ENCODE peak calls at places on chromosomes 12 and 14, in six cellular contexts. X is CD8-positive, alpha-beta T cell; Z is ascending aorta; H is AG04450; A is BE2C; P is CD4-positive, CD25-positive, alpha-beta regulatory T cell. R is an unnamed sample. For H3K9me3, the result is how much of the 10 kb centered on the place peaks cover.

GRCh38 chr12:57808351-57808750 is 10.2 kb downstream of the AVIL start:
- DNase-seq in Z (no peak), A (no peak), X (no peak), P (no peak), H (no peak), R (no peak)

GRCh38 chr12:56162468-56163290 is 4.5 kb downstream of the MYL6 start:
- DNase-seq in X (no peak), A (no peak), P (no peak), H (no peak), Z (no peak), R (no peak)

GRCh38 chr14:67940894-67941455 is 121.4 kb downstream of the RAD51B start:
- DNase-seq in Z (no peak), A (no peak), X (no peak), P (no peak), H (peak), R (no peak)

GRCh38 chr14:93977790-93978581 is 1.6 kb upstream of the ASB2 start:
- DNase-seq in P (peak), A (no peak), X (peak), H (no peak), Z (no peak), R (peak)

GRCh38 chr12:20309504-20310148 is 58.7 kb upstream of the PDE3A start:
- DNase-seq in X (no peak), P (no peak), Z (no peak), A (no peak), H (no peak), R (no peak)

GRCh38 chr12:88924162-88924561 is 343.9 kb upstream of the KITLG start:
- DNase-seq in X (no peak), H (no peak), P (no peak), A (no peak), Z (no peak), R (no peak)

GRCh38 chr14:100616854-100617714 is 29.9 kb upstream of the BEGAIN start:
- DNase-seq in X (no peak), Z (no peak), A (no peak), P (peak), H (no peak), R (no peak)

GRCh38 chr12:83052890-83053541 is 366.3 kb downstream of the TMTC2 start:
- DNase-seq in X (no peak), H (no peak), A (no peak), Z (no peak), P (no peak), R (no peak)

GRCh38 chr12:56271031-56271430 is 4.3 kb downstream of the COQ10A start:
- DNase-seq in X (no peak), Z (no peak), P (peak), A (no peak), H (no peak), R (no peak)

GRCh38 chr14:92783813-92784431 is 10.2 kb upstream of the GOLGA5 start:
- DNase-seq in X (peak), P (peak), H (peak), A (peak), Z (no peak), R (no peak)

GRCh38 chr12:69161835-69162234 is 77.5 kb upstream of the CPSF6 start:
- DNase-seq in X (no peak), P (peak), Z (no peak), H (no peak), A (no peak), R (peak)

GRCh38 chr14:74302160-74302628 is 540 bp downstream of the ABCD4 start:
- DNase-seq in X (peak), A (no peak), Z (no peak), P (peak), H (no peak), R (no peak)

GRCh38 chr14:61581340-61581739 is 114.0 kb upstream of the HIF1A start:
- DNase-seq in H (no peak), Z (no peak), X (no peak), A (no peak), P (no peak), R (no peak)

GRCh38 chr12:92570056-92570753 is 132.6 kb upstream of the PLEKHG7 start:
- DNase-seq in P (peak), H (peak), A (peak), Z (no peak), X (peak), R (no peak)

GRCh38 chr12:104506691-104507401 is 50.1 kb downstream of the CHST11 start:
- DNase-seq in A (no peak), X (no peak), H (no peak), P (no peak), Z (no peak), R (no peak)

GRCh38 chr12:77742631-77743030 is 88.1 kb upstream of the NAV3 start:
- DNase-seq in A (no peak), X (no peak), P (no peak), Z (no peak), H (no peak), R (no peak)

GRCh38 chr12:2354151-2354991 is 301.6 kb downstream of the CACNA1C start:
- DNase-seq in H (no peak), X (no peak), Z (no peak), A (no peak), P (no peak), R (no peak)

GRCh38 chr12:57765003-57765697 is 1.7 kb downstream of the CYP27B1 start:
- DNase-seq in A (peak), P (peak), H (no peak), Z (no peak), X (peak), R (peak)

GRCh38 chr12:14514154-14514842 is 53.4 kb downstream of the PLBD1 start:
- DNase-seq in A (no peak), H (no peak), Z (no peak), X (no peak), P (peak), R (no peak)

GRCh38 chr12:124147579-124147978 is 147.3 kb upstream of the RFLNA start:
- DNase-seq in X (no peak), A (no peak), Z (no peak), H (no peak), P (no peak), R (no peak)

GRCh38 chr14:90495357-90496276 is 98.8 kb downstream of the CALM1 start:
- DNase-seq in X (peak), Z (no peak), H (peak), P (peak), A (no peak), R (no peak)

GRCh38 chr12:130983328-130984017 is 29.8 kb downstream of the ADGRD1 start:
- DNase-seq in X (no peak), P (no peak), A (no peak), Z (no peak), H (no peak), R (no peak)

GRCh38 chr14:36515105-36515593 is 4.9 kb downstream of the NKX2-1 start:
- DNase-seq in P (no peak), H (no peak), Z (no peak), A (no peak), X (no peak), R (no peak)

GRCh38 chr14:72856530-72857264 is 37.2 kb downstream of the DPF3 start:
- DNase-seq in P (no peak), A (no peak), X (no peak), H (no peak), Z (no peak), R (no peak)

GRCh38 chr14:69712637-69713088 is 54.3 kb upstream of the SRSF5 start:
- DNase-seq in X (no peak), A (peak), H (no peak), P (peak), Z (no peak), R (no peak)

GRCh38 chr12:117124421-117125274 is 25.4 kb upstream of the TESC start:
- DNase-seq in Z (no peak), P (no peak), H (no peak), A (no peak), X (no peak), R (no peak)

GRCh38 chr12:21428241-21428640 is 9.2 kb upstream of the PYROXD1 start:
- DNase-seq in H (no peak), X (no peak), A (no peak), Z (no peak), P (no peak), R (no peak)

GRCh38 chr14:24258119-24258518 is 4.9 kb downstream of the TGM1 start:
- DNase-seq in X (no peak), Z (no peak), P (no peak), A (no peak), H (no peak), R (no peak)

DNA sequence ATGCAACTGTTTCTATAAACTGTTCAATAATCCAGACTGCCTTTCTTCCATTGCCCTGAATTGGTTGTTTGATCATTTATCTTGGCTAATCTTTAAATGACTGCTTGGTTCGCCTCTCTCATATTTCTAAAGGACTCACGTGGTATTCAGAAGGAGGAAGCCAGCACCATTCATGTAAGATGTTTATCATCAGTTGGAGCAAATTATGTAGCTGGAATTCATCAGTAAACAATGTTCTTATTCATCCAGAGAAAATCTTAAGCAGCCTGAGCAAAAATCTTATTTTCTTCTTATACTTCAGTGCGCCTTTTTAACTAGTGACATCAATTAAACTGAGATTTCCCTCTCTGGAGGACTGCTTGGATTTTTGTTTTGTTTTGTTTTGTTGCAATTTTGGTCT is 538.7 kb upstream of the TMEM132C start:
- DNase-seq in A (no peak), X (no peak), P (no peak), Z (no peak), H (no peak), R (no peak)
- H3K9me3 ChIP-seq in A (under half), X (under half), P (under half), Z (under half), H (under half), R (under half)

GRCh38 chr12:52759695-52760094 is 17.4 kb downstream of the KRT76 start:
- DNase-seq in A (no peak), H (no peak), X (no peak), P (no peak), Z (no peak), R (no peak)
- H3K9me3 ChIP-seq in A (under half), H (under half), X (under half), P (under half), Z (under half), R (under half)

GRCh38 chr12:109961612-109962011 is 34.6 kb downstream of the GIT2 start:
- DNase-seq in Z (no peak), A (no peak), H (no peak), X (no peak), P (no peak), R (no peak)
- H3K9me3 ChIP-seq in Z (under half), A (under half), H (under half), X (under half), P (under half), R (under half)

DNA sequence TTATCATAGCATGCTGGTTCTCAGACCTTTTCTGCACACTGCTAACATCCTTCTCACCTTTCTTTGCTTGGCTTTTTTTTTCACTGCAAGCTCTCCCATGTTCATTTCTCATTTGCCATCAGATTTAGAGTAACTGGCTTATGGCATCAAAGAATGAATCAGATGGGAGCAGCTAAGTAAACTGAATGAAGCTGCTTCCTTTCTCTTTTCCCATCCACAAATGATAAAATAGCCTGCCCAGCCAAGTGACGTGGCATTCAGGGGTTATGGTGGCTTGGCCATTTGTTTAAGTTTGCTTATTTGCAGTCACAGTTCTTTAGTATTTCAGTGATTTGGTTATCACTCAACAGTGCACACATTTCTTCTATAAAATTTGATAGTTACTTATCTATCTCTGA is 708.6 kb downstream of the DIO2 start:
- DNase-seq in A (no peak), H (no peak), P (no peak), Z (no peak), X (no peak), R (no peak)
- H3K9me3 ChIP-seq in A (under half), H (under half), P (under half), Z (under half), X (under half), R (under half)